ENCODE peak calls at places on chromosomes 1 and 21, in seven cellular contexts. X is K562, U is SK-N-SH, N is HCT116, E is H1, O is HepG2, S is GM12878. Z is an unnamed sample.

GRCh38 chr1:64915381-64916274 is 50.7 kb downstream of the JAK1 start:
- DNase-seq in U (peak), O (peak), N (no peak), X (no peak), E (no peak), S (no peak), Z (peak)

GRCh38 chr1:21020151-21020550 is 156.5 kb downstream of the EIF4G3 start:
- DNase-seq in X (no peak), O (no peak), E (no peak), S (no peak), U (no peak), N (no peak), Z (no peak)

GRCh38 chr1:69305621-69306020 is 262.1 kb upstream of the LRRC7 start:
- DNase-seq in S (no peak), U (no peak), O (peak), N (peak), E (peak), X (no peak), Z (no peak)

GRCh38 chr1:20290624-20291597 is at the start of gene VWA5B1:
- DNase-seq in N (no peak), E (peak), O (no peak), S (no peak), U (peak), X (peak), Z (no peak)

GRCh38 chr1:113784104-113784779 is 25.0 kb upstream of the PHTF1 start:
- DNase-seq in U (no peak), E (no peak), O (no peak), X (no peak), S (peak), N (no peak), Z (no peak)

GRCh38 chr1:30816211-30817082 is 58.9 kb upstream of the LAPTM5 start:
- DNase-seq in U (peak), X (no peak), E (peak), N (no peak), S (no peak), O (no peak), Z (no peak)

GRCh38 chr1:116971965-116972675 is 29.4 kb upstream of the CD101 start:
- DNase-seq in X (no peak), N (no peak), E (no peak), O (no peak), U (peak), S (no peak), Z (no peak)

GRCh38 chr1:22053018-22053860 is 730 bp downstream of the CDC42 start:
- DNase-seq in E (peak), N (no peak), X (peak), S (no peak), U (peak), O (peak), Z (no peak)

GRCh38 chr1:97046765-97047411 is 325.3 kb downstream of the PTBP2 start:
- DNase-seq in E (no peak), X (no peak), S (no peak), N (no peak), O (no peak), U (no peak), Z (no peak)

GRCh38 chr1:52348704-52349301 is 17.2 kb downstream of the CC2D1B start:
- DNase-seq in N (no peak), S (no peak), X (peak), O (no peak), U (peak), E (peak), Z (peak)

GRCh38 chr1:236821111-236821625 is 26.1 kb downstream of the MTR start:
- DNase-seq in X (no peak), N (no peak), S (no peak), O (no peak), U (no peak), E (no peak), Z (no peak)

GRCh38 chr1:204267191-204267601 is 53.4 kb upstream of the GOLT1A start:
- DNase-seq in E (no peak), X (no peak), N (no peak), U (no peak), O (no peak), S (no peak), Z (no peak)

GRCh38 chr1:78045850-78046778 is at the start of gene GIPC2:
- DNase-seq in U (peak), N (no peak), O (peak), X (no peak), E (peak), S (no peak), Z (no peak)

GRCh38 chr1:114509596-114510234 is 1.3 kb downstream of the TRIM33 start:
- DNase-seq in O (no peak), E (no peak), U (no peak), S (no peak), X (no peak), N (no peak), Z (no peak)

GRCh38 chr1:197771388-197771787 is 3.9 kb downstream of the DENND1B start:
- DNase-seq in E (no peak), N (no peak), S (no peak), X (no peak), O (no peak), U (no peak), Z (no peak)

GRCh38 chr1:12548279-12549105 is 69.5 kb downstream of the DHRS3 start:
- DNase-seq in O (no peak), X (no peak), E (no peak), U (peak), N (no peak), S (no peak), Z (no peak)

GRCh38 chr1:15272009-15272781 is 25.2 kb downstream of the FHAD1 start:
- DNase-seq in U (peak), X (peak), O (peak), N (peak), E (peak), S (no peak), Z (peak)

GRCh38 chr1:34002810-34003209 is 138.9 kb downstream of the HMGB4 start:
- DNase-seq in X (no peak), U (no peak), O (no peak), S (no peak), E (no peak), N (no peak), Z (no peak)

GRCh38 chr1:46622341-46622740 is 5.7 kb upstream of the MOB3C start:
- DNase-seq in N (no peak), U (no peak), X (peak), O (peak), S (no peak), E (peak), Z (peak)

GRCh38 chr21:22813201-22813600 is 1815.0 kb downstream of the NCAM2 start:
- DNase-seq in E (no peak), N (no peak), S (no peak), X (no peak), U (no peak), O (no peak), Z (no peak)

DNA sequence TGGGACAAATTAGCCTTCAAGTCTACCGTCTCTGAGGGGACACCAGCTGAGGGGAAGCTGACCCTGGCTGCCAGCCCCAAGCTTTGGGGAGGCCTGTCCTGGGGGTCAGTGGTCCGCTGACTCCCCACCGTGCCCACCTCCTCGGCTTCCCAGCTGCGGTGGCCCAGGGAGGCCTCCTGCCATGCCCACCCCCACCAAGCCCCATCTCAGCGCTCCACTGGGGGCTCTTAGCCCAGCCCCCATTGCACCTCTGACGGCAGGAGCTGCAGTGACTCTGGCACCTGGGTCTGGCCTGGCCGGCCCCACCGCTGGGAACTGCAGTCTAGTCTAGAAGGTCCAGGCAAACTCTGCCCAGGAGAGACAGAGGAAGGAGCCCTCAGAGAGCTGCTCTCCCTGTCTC is 30.2 kb upstream of the SIM2 start:
- DNase-seq in O (no peak), N (no peak), S (no peak), X (no peak), U (no peak), E (no peak), Z (no peak)
- TF ChIP-seq JUND in O (no peak), N (no peak), S (no peak), X (no peak), U (no peak), E (no peak), Z (no peak)

DNA sequence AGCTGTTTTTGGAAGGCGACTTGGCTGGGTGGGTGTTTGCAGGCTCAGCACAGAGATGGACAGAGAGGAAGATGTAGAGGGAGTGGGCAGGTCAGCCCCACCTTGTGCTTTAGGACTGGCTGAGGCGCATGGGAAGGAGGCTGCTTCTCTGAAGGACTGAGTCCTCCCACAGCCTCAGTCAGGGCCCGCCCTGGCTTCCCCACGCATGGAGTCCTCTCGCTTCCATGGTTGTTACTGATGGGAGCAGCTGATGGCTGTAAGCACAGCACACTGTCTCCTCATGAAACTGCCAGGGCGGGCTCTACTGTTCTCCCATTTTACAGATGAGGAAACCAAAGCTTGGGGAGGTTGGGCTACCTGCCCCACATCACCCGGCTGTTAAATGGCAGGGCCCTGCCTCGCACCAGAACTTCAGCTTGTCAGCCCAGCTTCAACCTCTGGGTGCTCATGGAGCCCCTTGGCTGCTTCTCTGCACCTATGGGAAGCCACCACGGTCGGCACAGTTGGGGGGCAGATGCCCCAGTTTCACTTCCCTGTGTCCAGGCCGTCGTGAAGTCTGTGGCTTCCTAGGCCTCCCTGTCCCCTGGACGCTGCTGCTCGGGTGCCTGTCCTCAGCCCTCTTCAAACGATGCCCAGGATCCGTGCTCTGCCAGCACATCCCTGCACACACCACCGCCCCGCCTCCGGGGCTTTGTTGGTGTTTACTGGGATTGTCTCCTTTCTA is 2.4 kb downstream of the TMEM201 start:
- DNase-seq in E (no peak), S (no peak), X (no peak), N (no peak), U (no peak), O (no peak), Z (no peak)
- TF ChIP-seq JUND in E (no peak), S (no peak), X (no peak), N (no peak), U (no peak), O (no peak), Z (no peak)

GRCh38 chr1:3627515-3628253 is 2.9 kb downstream of the TPRG1L start:
- DNase-seq in N (no peak), E (no peak), U (peak), O (no peak), S (no peak), X (no peak), Z (no peak)
- TF ChIP-seq JUND in N (no peak), E (no peak), U (no peak), O (no peak), S (no peak), X (no peak), Z (no peak)

GRCh38 chr1:105793541-105794146 is 1262.8 kb upstream of the PRMT6 start:
- DNase-seq in U (peak), N (no peak), O (peak), X (peak), S (no peak), E (peak), Z (peak)
- TF ChIP-seq JUND in U (no peak), N (no peak), O (no peak), X (no peak), S (no peak), E (no peak), Z (no peak)

DNA sequence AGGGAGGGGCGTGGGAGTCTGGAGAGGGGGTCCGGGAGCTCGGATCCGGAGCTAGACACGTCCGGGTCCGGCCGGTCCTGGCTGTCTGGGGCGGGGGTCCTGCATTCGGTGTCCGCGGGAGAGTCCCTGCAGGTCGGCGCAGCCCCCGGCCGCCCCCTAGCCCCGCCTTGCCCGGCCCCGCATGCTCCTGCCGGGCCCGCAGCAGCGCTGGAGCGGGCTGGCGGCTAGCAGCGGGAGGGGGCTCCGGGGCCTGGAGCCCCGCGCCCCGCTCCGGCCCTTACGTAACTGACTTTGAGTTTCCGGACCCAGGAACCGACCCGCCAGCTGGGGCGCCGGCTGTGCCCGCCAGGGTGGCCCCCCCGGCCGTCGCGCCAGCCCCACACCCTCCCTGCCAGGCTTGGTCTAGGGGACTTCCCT is 26.9 kb upstream of the EPB41 start:
- DNase-seq in U (peak), X (peak), N (no peak), O (no peak), E (peak), S (no peak), Z (peak)
- TF ChIP-seq JUND in U (no peak), X (no peak), N (no peak), O (no peak), E (no peak), S (no peak), Z (no peak)

GRCh38 chr1:26546819-26547218 is 17.3 kb downstream of the RPS6KA1 start:
- DNase-seq in U (no peak), X (no peak), E (no peak), O (no peak), S (no peak), N (no peak), Z (no peak)

GRCh38 chr1:26552720-26553119 is 23.2 kb downstream of the RPS6KA1 start:
- DNase-seq in O (no peak), N (no peak), X (no peak), S (no peak), U (no peak), E (no peak), Z (no peak)

GRCh38 chr1:26550946-26551345 is 21.4 kb downstream of the RPS6KA1 start:
- DNase-seq in U (peak), O (no peak), S (no peak), N (no peak), X (no peak), E (no peak), Z (no peak)

GRCh38 chr1:26546375-26546774 is 16.8 kb downstream of the RPS6KA1 start:
- DNase-seq in X (no peak), U (no peak), N (no peak), O (no peak), S (no peak), E (no peak), Z (no peak)

GRCh38 chr1:26548841-26549240 is 19.3 kb downstream of the RPS6KA1 start:
- DNase-seq in S (no peak), O (no peak), X (no peak), U (no peak), E (no peak), N (no peak), Z (no peak)
- TF ChIP-seq JUND in S (no peak), O (no peak), X (no peak), U (no peak), E (no peak), N (no peak), Z (no peak)

GRCh38 chr1:40389871-40390560 is 16.5 kb downstream of the SMAP2 start:
- DNase-seq in X (no peak), S (no peak), E (no peak), O (peak), N (no peak), U (no peak), Z (no peak)

GRCh38 chr1:40390857-40391256 is 17.3 kb downstream of the SMAP2 start:
- DNase-seq in N (no peak), U (no peak), X (no peak), O (no peak), S (no peak), E (no peak), Z (no peak)

GRCh38 chr1:40393173-40393572 is 19.6 kb downstream of the SMAP2 start:
- DNase-seq in N (no peak), S (no peak), X (no peak), U (no peak), E (no peak), O (no peak), Z (no peak)

GRCh38 chr1:40392206-40392605 is 18.7 kb downstream of the SMAP2 start:
- DNase-seq in O (no peak), X (no peak), E (no peak), S (no peak), N (no peak), U (no peak), Z (no peak)

DNA sequence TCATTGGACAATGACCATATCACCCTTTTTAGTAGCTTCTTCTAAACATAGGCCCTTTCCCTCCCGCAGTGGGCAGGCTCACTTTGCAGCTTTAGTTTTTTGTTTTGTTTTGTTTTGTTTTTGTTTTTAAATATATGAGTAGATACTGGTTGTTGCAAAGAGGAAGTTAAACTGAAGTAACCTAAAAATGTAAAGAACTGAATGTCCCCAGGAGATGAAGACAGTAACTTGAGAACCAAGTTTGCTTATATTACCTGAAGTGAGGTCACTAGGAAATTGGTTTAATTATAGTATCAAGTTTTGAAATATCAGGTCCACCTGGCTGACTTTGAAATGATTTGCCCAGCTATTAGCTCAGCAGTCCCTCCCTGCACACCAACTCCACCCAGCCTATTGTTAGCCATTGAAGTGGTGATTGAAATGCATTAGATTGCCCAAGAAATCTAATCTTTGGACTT is 18.2 kb downstream of the SMAP2 start:
- DNase-seq in E (no peak), U (no peak), O (no peak), X (no peak), S (no peak), N (no peak), Z (no peak)
- TF ChIP-seq JUND in E (no peak), U (no peak), O (no peak), X (no peak), S (no peak), N (no peak), Z (no peak)

DNA sequence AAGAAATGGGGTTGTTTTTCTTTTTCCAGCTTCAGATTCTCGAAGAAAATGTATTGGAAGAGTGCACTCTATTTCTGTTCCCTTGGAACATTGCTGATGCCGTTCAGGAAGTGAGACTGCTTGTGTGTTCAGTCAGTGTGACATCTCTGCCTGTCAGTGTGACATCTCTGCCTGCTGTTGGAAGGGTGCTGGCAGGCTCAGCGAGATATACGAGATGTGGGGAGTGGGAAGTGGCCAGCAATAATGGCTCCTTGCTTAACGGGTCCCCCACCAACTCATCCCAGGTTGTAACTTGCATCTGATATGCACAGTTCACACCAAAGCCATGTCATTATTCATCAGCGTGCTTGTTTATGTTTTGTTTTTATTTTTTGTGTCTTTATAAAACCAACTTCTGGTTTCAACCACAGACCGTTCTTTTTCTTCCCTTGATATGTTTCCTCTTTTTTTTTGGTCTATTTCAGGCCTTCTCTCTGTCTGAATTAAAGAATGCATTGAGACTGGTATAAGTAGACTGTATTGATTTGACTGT is 145.4 kb downstream of the GALNT2 start:
- DNase-seq in X (no peak), O (no peak), U (no peak), N (no peak), S (peak), E (no peak), Z (no peak)
- TF ChIP-seq JUND in X (no peak), O (no peak), U (no peak), N (no peak), S (no peak), E (no peak), Z (no peak)